ENCODE peak calls at places on chromosomes 13 and 19, in four cellular contexts. One of them, this sample, is unnamed.

GRCh38 chr13:84192125-84192524 is 309.9 kb upstream of the SLITRK1 start:
- DNase-seq in progenitor cell of endocrine pancreas: no peak
- DNase-seq in Calu3: no peak
- DNase-seq in lung: no peak
- DNase-seq in this sample: no peak

GRCh38 chr19:1690570-1691307 is 38.3 kb upstream of the TCF3 start:
- DNase-seq in progenitor cell of endocrine pancreas: no peak
- DNase-seq in Calu3: peak
- DNase-seq in lung: peak
- DNase-seq in this sample: no peak

GRCh38 chr13:113969311-113969972 is 4.4 kb downstream of the C13orf46 start:
- DNase-seq in progenitor cell of endocrine pancreas: no peak
- DNase-seq in Calu3: no peak
- DNase-seq in lung: no peak
- DNase-seq in this sample: no peak

GRCh38 chr19:2455481-2456300 is 1.1 kb downstream of the LMNB2 start:
- DNase-seq in progenitor cell of endocrine pancreas: peak
- DNase-seq in Calu3: no peak
- DNase-seq in lung: no peak
- DNase-seq in this sample: no peak

GRCh38 chr13:57632276-57633140 is 964 bp downstream of the PCDH17 start:
- DNase-seq in progenitor cell of endocrine pancreas: peak
- DNase-seq in Calu3: no peak
- DNase-seq in lung: no peak
- DNase-seq in this sample: no peak

GRCh38 chr19:45440873-45441654 is 17.3 kb upstream of the ERCC1 start:
- DNase-seq in progenitor cell of endocrine pancreas: no peak
- DNase-seq in Calu3: no peak
- DNase-seq in lung: no peak
- DNase-seq in this sample: no peak

GRCh38 chr19:13748169-13748884 is 16.0 kb upstream of the MRI1 start:
- DNase-seq in progenitor cell of endocrine pancreas: no peak
- DNase-seq in Calu3: no peak
- DNase-seq in lung: no peak
- DNase-seq in this sample: no peak

GRCh38 chr13:39776439-39776838 is 121.0 kb downstream of the COG6 start:
- DNase-seq in progenitor cell of endocrine pancreas: no peak
- DNase-seq in Calu3: no peak
- DNase-seq in lung: no peak
- DNase-seq in this sample: no peak

GRCh38 chr19:27777726-27778125 is 1435.2 kb downstream of the UQCRFS1 start:
- DNase-seq in progenitor cell of endocrine pancreas: no peak
- DNase-seq in Calu3: no peak
- DNase-seq in lung: no peak
- DNase-seq in this sample: no peak

GRCh38 chr13:51435002-51435578 is 17.7 kb downstream of the INTS6 start:
- DNase-seq in progenitor cell of endocrine pancreas: no peak
- DNase-seq in Calu3: no peak
- DNase-seq in lung: no peak
- DNase-seq in this sample: no peak
- TF ChIP-seq CTCF in progenitor cell of endocrine pancreas: peak
- TF ChIP-seq CTCF in Calu3: no peak
- TF ChIP-seq CTCF in lung: no peak
- TF ChIP-seq CTCF in this sample: no peak

GRCh38 chr19:10013316-10013715 is at the start of gene RDH8:
- DNase-seq in progenitor cell of endocrine pancreas: no peak
- DNase-seq in Calu3: no peak
- DNase-seq in lung: no peak
- DNase-seq in this sample: no peak
- TF ChIP-seq CTCF in progenitor cell of endocrine pancreas: no peak
- TF ChIP-seq CTCF in Calu3: no peak
- TF ChIP-seq CTCF in lung: no peak
- TF ChIP-seq CTCF in this sample: no peak

DNA sequence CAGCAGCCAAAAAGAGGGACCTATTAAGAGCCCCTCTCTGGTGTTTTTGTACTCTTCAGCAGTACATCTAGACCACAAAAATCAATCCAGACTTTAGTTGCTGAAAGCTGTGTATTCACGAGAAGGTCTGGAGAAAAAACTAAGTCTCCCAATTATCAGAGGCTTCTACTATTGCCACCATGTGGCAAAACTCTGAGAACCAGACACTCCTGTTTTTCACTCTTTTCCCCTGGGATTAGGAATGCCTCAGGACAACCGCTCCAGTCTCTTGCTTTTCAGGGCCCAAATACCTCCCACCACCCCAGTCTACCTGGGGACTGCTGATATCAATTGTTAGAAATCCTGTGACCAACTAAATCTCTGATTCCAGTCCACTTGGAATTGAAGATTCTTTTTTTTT is 30.1 kb upstream of the OBI1 start:
- DNase-seq in progenitor cell of endocrine pancreas: no peak
- DNase-seq in Calu3: no peak
- DNase-seq in lung: no peak
- DNase-seq in this sample: no peak
- TF ChIP-seq CTCF in progenitor cell of endocrine pancreas: peak
- TF ChIP-seq CTCF in Calu3: no peak
- TF ChIP-seq CTCF in lung: no peak
- TF ChIP-seq CTCF in this sample: no peak

GRCh38 chr13:89923052-89923451 is 1424.4 kb upstream of the MIR17HG start:
- DNase-seq in progenitor cell of endocrine pancreas: no peak
- DNase-seq in Calu3: no peak
- DNase-seq in lung: no peak
- DNase-seq in this sample: no peak

GRCh38 chr13:89930861-89931260 is 1416.6 kb upstream of the MIR17HG start:
- DNase-seq in progenitor cell of endocrine pancreas: no peak
- DNase-seq in Calu3: no peak
- DNase-seq in lung: no peak
- DNase-seq in this sample: no peak

GRCh38 chr13:89920461-89920860 is 1427.0 kb upstream of the MIR17HG start:
- DNase-seq in progenitor cell of endocrine pancreas: no peak
- DNase-seq in Calu3: no peak
- DNase-seq in lung: no peak
- DNase-seq in this sample: no peak

GRCh38 chr13:89923731-89924130 is 1423.8 kb upstream of the MIR17HG start:
- DNase-seq in progenitor cell of endocrine pancreas: no peak
- DNase-seq in Calu3: no peak
- DNase-seq in lung: no peak
- DNase-seq in this sample: no peak

GRCh38 chr13:89925107-89925506 is 1422.4 kb upstream of the MIR17HG start:
- DNase-seq in progenitor cell of endocrine pancreas: no peak
- DNase-seq in Calu3: peak
- DNase-seq in lung: no peak
- DNase-seq in this sample: no peak
- TF ChIP-seq CTCF in progenitor cell of endocrine pancreas: peak
- TF ChIP-seq CTCF in Calu3: no peak
- TF ChIP-seq CTCF in lung: no peak
- TF ChIP-seq CTCF in this sample: no peak

DNA sequence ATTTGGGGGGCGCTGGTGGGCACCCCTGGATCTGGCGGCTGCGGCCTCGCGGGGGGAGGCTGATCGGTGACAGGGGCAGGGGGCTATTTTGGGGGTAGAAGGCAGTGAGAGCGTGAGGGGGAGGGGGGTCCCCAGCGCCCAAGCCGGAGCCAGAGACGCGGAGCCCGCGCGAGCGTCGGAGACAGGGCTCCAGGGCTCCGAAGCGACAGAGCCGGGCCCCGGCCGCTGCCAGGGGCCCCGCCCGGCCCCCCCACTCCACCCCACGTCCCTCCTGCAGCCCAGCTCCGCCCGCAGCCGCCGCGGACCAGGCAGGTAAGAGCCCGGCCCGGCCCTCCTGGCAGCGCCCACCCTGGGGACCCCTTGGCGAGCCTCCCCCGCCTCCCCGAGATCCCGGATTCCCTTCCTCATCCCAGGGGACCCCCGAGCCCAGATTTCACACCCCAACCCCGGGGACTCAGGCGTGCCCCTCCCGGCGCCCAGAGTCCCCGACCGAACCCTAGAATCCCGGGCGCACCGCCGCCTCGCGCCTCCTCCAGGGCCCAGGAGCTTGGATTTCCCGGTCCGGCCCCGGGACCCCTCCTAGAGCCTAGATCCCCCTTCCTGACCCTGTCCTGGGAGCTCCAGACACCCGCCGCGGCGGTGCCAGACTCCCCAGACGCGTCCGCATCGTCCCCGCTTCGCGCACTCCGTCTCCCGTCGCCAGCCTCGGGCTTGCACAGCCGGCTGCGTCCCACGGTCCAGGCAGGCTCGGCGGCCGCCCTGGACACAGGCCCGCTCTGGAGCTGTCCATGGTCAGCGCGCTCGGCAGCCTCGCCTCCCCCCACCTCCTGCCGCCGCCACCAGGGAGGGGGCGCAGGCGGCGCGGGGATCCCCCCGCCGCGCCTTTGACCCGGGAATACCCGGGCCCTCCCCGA is at the start of gene PPFIA3:
- DNase-seq in progenitor cell of endocrine pancreas: peak
- DNase-seq in Calu3: peak
- DNase-seq in lung: no peak
- DNase-seq in this sample: no peak
- TF ChIP-seq CTCF in progenitor cell of endocrine pancreas: no peak
- TF ChIP-seq CTCF in Calu3: no peak
- TF ChIP-seq CTCF in lung: no peak
- TF ChIP-seq CTCF in this sample: no peak

DNA sequence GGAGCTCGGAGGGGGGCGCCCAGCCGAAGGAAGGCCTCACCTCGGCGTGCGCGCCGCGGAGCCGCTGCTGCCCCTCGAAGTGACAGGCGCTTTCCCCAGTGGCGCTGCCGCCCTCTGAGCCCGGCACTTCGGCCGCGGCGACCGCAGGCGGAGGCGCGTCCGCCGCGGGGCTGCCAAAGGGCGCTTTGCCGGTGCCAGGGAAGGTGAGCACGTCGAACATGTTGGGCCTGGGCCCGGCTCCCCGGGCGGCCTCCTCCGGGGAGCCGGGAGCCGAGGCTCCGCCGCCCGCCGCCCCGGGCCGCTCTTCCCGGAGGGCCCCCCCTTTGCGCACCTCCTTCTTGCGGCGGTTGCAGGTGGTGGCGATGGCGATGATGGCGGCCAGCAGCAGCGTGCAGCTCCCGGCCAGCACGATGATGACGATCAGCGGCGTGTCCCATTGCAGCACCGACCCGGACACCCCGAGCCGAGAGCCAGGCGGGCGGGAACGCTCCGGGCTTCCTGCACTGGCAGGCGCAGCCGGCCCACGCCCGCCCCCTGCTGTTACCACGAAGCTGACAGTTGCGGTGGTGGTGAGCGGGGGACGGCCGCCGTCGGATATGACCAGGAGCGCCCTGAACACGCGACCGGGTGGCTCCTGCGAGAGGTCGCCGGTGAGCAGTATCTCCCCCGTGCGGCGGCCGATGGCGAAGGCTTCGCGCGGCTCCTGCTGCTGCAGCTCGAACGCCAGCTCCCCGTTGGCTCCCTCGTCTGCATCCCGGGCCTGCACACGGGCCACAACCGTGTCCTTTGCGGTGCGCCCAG is 2.5 kb downstream of the PCDH8 start:
- DNase-seq in progenitor cell of endocrine pancreas: peak
- DNase-seq in Calu3: no peak
- DNase-seq in lung: no peak
- DNase-seq in this sample: no peak
- TF ChIP-seq CTCF in progenitor cell of endocrine pancreas: peak
- TF ChIP-seq CTCF in Calu3: peak
- TF ChIP-seq CTCF in lung: no peak
- TF ChIP-seq CTCF in this sample: no peak

This sample was measured in GM12864.